ENCODE peak calls at places on chromosomes 1 and 21, in six cellular contexts. M is A549, Z is HFFc6, I is PC-9, W is uterus, N is HFF-Myc. O is an unnamed sample.

GRCh38 chr21:43341349-43342163 is 85.4 kb downstream of the SIK1 start:
- DNase-seq in M (peak), Z (no peak), I (no peak), W (no peak), N (no peak), O (no peak)

GRCh38 chr1:90964444-90965035 is 57.3 kb downstream of the ZNF644 start:
- DNase-seq in M (no peak), Z (peak), I (no peak), W (no peak), N (no peak), O (no peak)

GRCh38 chr1:30668546-30669327 is 54.6 kb downstream of the MATN1 start:
- DNase-seq in M (no peak), Z (peak), I (no peak), W (no peak), N (no peak), O (no peak)

GRCh38 chr1:167824163-167824794 is 89.7 kb downstream of the ADCY10 start:
- DNase-seq in M (no peak), Z (no peak), I (no peak), W (no peak), N (no peak), O (no peak)

GRCh38 chr1:58304584-58304983 is 241.9 kb downstream of the OMA1 start:
- DNase-seq in M (no peak), Z (no peak), I (no peak), W (no peak), N (no peak), O (no peak)

GRCh38 chr1:220924331-220924730 is 45.1 kb downstream of the HLX start:
- DNase-seq in M (no peak), Z (no peak), I (no peak), W (no peak), N (no peak), O (no peak)

GRCh38 chr1:178393370-178393769 is 103.4 kb downstream of the CLEC20A start:
- DNase-seq in M (no peak), Z (no peak), I (no peak), W (no peak), N (no peak), O (no peak)

GRCh38 chr1:241411776-241412338 is 54.9 kb upstream of the RGS7 start:
- DNase-seq in M (no peak), Z (peak), I (no peak), W (no peak), N (peak), O (no peak)

GRCh38 chr1:8025061-8025670 is 943 bp downstream of the ERRFI1 start:
- DNase-seq in M (no peak), Z (no peak), I (peak), W (no peak), N (no peak), O (no peak)

GRCh38 chr1:21077085-21077484 is 99.6 kb downstream of the EIF4G3 start:
- DNase-seq in M (no peak), Z (peak), I (no peak), W (no peak), N (no peak), O (no peak)

GRCh38 chr1:23720256-23720995 is 22.8 kb upstream of the ELOA start:
- DNase-seq in M (no peak), Z (no peak), I (no peak), W (no peak), N (no peak), O (no peak)

GRCh38 chr1:3070304-3070653 is 1.3 kb downstream of the PRDM16 start:
- DNase-seq in M (no peak), Z (no peak), I (no peak), W (no peak), N (no peak), O (no peak)

GRCh38 chr1:3067671-3068399 is 1.2 kb upstream of the PRDM16 start:
- DNase-seq in M (no peak), Z (no peak), I (no peak), W (no peak), N (no peak), O (no peak)

GRCh38 chr1:3070654-3071506 is 1.9 kb downstream of the PRDM16 start:
- DNase-seq in M (no peak), Z (no peak), I (no peak), W (no peak), N (no peak), O (no peak)

GRCh38 chr1:3068400-3069361 is at the start of gene PRDM16:
- DNase-seq in M (peak), Z (peak), I (no peak), W (no peak), N (no peak), O (peak)

DNA sequence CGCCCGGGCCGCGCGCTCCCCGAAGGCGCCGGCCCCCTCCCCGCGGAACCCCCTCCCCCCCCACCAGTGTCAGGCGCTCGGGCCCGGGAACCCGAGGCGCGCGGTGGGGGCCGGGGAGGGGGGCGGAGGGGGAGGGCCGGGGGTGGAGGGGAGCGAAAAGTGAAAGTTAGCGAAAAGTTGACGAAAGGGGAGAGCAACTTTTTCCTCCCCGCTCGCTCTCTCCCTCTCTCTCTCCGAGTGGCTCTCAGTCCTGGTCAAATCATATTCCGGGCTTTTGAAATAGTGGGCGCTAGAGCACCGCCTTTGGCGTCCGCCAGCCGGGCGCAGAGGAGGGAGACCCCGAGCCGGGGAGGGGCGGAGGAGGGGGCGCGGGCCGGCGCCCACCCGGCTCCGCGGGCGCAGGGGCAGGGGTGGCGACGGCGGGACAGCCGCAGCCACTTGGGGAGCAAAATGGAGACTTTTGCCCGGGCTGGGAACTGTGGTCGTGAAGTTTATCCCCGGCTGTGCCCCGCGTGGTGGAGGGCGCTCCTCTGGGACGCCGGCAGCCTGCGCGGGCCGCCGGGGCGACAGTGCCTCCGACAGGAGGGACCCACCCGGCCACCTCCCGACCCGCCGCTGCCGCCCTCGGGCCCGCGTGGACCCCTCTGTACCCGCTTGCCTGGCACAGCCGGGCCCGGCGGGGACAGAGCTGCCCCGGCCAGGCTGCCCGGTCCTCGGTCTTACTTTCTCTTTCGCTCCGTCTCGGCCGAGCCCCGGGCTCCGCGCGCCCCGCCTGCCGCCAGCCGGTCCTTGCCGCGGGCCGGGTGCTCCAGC is 694 bp downstream of the PRDM16 start:
- DNase-seq in M (peak), Z (no peak), I (no peak), W (peak), N (no peak), O (peak)
- TF ChIP-seq CTCF in M (peak), Z (peak), I (no peak), W (peak), N (no peak), O (peak)

GRCh38 chr1:160621633-160622413 is 25.0 kb downstream of the SLAMF1 start:
- DNase-seq in M (no peak), Z (no peak), I (no peak), W (no peak), N (no peak), O (no peak)

GRCh38 chr1:160618327-160618726 is 28.5 kb downstream of the SLAMF1 start:
- DNase-seq in M (no peak), Z (no peak), I (no peak), W (no peak), N (no peak), O (no peak)

GRCh38 chr1:160620942-160621632 is 25.8 kb downstream of the SLAMF1 start:
- DNase-seq in M (no peak), Z (no peak), I (no peak), W (no peak), N (no peak), O (no peak)

GRCh38 chr1:160618763-160619274 is 28.0 kb downstream of the SLAMF1 start:
- DNase-seq in M (peak), Z (no peak), I (no peak), W (no peak), N (no peak), O (no peak)

GRCh38 chr1:160619742-160620277 is 27.0 kb downstream of the SLAMF1 start:
- DNase-seq in M (no peak), Z (no peak), I (no peak), W (no peak), N (no peak), O (no peak)
- TF ChIP-seq CTCF in M (no peak), Z (no peak), I (no peak), W (no peak), N (no peak), O (no peak)

GRCh38 chr1:109253803-109254620 is 4.7 kb downstream of the CELSR2 start:
- DNase-seq in M (no peak), Z (no peak), I (no peak), W (no peak), N (no peak), O (no peak)
- TF ChIP-seq CTCF in M (no peak), Z (no peak), I (no peak), W (no peak), N (no peak), O (no peak)

GRCh38 chr1:31834501-31834900 is 18.7 kb upstream of the SPOCD1 start:
- DNase-seq in M (no peak), Z (no peak), I (no peak), W (no peak), N (no peak), O (no peak)
- TF ChIP-seq CTCF in M (no peak), Z (no peak), I (no peak), W (no peak), N (no peak), O (no peak)

O was measured in RWPE1.